ENCODE peak calls at places on chromosomes 7 and 10, in eight cellular contexts. D is HT-29; B is head of caudate nucleus; A is Calu3; T is CD8-positive, alpha-beta T cell; G is nucleus accumbens; O is HL-60; Q is stimulated activated CD8-positive, alpha-beta memory T cell treated with anti-CD3 and anti-CD28 coated beads, Interleukin-4, amount 100 ng/mL, for 24 hours. K is an unnamed sample.

GRCh38 chr10:28842321-28842720 is 165.0 kb downstream of the BAMBI start:
- DNase-seq in D (no peak), B (no peak), A (no peak), T (no peak), G (no peak), O (no peak), Q (no peak), K (no peak)

GRCh38 chr10:44206127-44206818 is 178.6 kb downstream of the CXCL12 start:
- DNase-seq in D (no peak), B (no peak), A (no peak), T (no peak), G (no peak), O (no peak), Q (no peak), K (no peak)

GRCh38 chr7:68247566-68247965 is 1250.9 kb downstream of the TYW1 start:
- DNase-seq in D (no peak), B (no peak), A (no peak), T (no peak), G (no peak), O (no peak), Q (no peak), K (no peak)

GRCh38 chr7:72493850-72494661 is 81.9 kb upstream of the CALN1 start:
- DNase-seq in D (peak; percentile 88), B (peak; percentile 89), A (peak; percentile 67), T (no peak), G (peak; percentile 4), O (peak; percentile 37), Q (peak; percentile 18), K (peak; percentile 29)

GRCh38 chr10:63681965-63682704 is 160.9 kb downstream of the REEP3 start:
- DNase-seq in D (no peak), B (no peak), A (no peak), T (no peak), G (no peak), O (no peak), Q (no peak), K (no peak)

GRCh38 chr7:142805350-142806020 is 34.7 kb downstream of the PRSS2 start:
- DNase-seq in D (no peak), B (no peak), A (no peak), T (no peak), G (no peak), O (no peak), Q (no peak), K (no peak)

GRCh38 chr7:43756368-43757072 is 2.0 kb upstream of the BLVRA start:
- DNase-seq in D (no peak), B (no peak), A (no peak), T (no peak), G (no peak), O (no peak), Q (no peak), K (no peak)

GRCh38 chr7:36985866-36986402 is 261.6 kb upstream of the AOAH start:
- DNase-seq in D (no peak), B (peak; percentile 73), A (no peak), T (no peak), G (no peak), O (no peak), Q (no peak), K (no peak)

GRCh38 chr10:78757542-78757941 is 311.2 kb upstream of the ZMIZ1 start:
- DNase-seq in D (no peak), B (no peak), A (no peak), T (no peak), G (no peak), O (no peak), Q (no peak), K (no peak)

GRCh38 chr7:150824379-150825177 is 24.0 kb downstream of the TMEM176A start:
- DNase-seq in D (no peak), B (no peak), A (no peak), T (no peak), G (no peak), O (no peak), Q (no peak), K (no peak)

GRCh38 chr7:43648725-43649406 is 66.0 kb downstream of the STK17A start:
- DNase-seq in D (no peak), B (no peak), A (peak; percentile 62), T (peak; percentile 53), G (no peak), O (peak; percentile 91), Q (no peak), K (no peak)

GRCh38 chr10:116287906-116288501 is 15.0 kb upstream of the GFRA1 start:
- DNase-seq in D (peak; percentile 38), B (peak; percentile 52), A (peak; percentile 23), T (no peak), G (no peak), O (peak; percentile 19), Q (no peak), K (no peak)

GRCh38 chr7:85750454-85750949 is 563.6 kb upstream of the SEMA3D start:
- DNase-seq in D (peak; percentile 50), B (peak; percentile 57), A (peak; percentile 34), T (no peak), G (no peak), O (peak; percentile 53), Q (no peak), K (no peak)

GRCh38 chr7:157849341-157849596 is 512.5 kb downstream of the DNAJB6 start:
- DNase-seq in D (no peak), B (no peak), A (no peak), T (no peak), G (no peak), O (no peak), Q (no peak), K (no peak)

GRCh38 chr7:1925349-1925748 is 255.3 kb downstream of the ELFN1 start:
- DNase-seq in D (no peak), B (no peak), A (no peak), T (no peak), G (no peak), O (no peak), Q (no peak), K (no peak)

GRCh38 chr7:94335586-94335985 is 59.1 kb upstream of the COL1A2 start:
- DNase-seq in D (no peak), B (no peak), A (no peak), T (no peak), G (no peak), O (no peak), Q (no peak), K (no peak)

GRCh38 chr10:89235073-89235798 is 16.3 kb downstream of the LIPA start:
- DNase-seq in D (no peak), B (peak; percentile 74), A (no peak), T (no peak), G (peak; percentile 58), O (no peak), Q (no peak), K (no peak)

GRCh38 chr7:105782391-105783063 is 93.9 kb downstream of the ATXN7L1 start:
- DNase-seq in D (no peak), B (no peak), A (no peak), T (no peak), G (no peak), O (no peak), Q (peak; percentile 18), K (no peak)

GRCh38 chr10:15843705-15844104 is 16.6 kb downstream of the MINDY3 start:
- DNase-seq in D (no peak), B (no peak), A (no peak), T (no peak), G (no peak), O (no peak), Q (no peak), K (no peak)

GRCh38 chr10:112280205-112280921 is 2.8 kb upstream of the TECTB start:
- DNase-seq in D (no peak), B (no peak), A (no peak), T (no peak), G (no peak), O (no peak), Q (no peak), K (no peak)

GRCh38 chr7:76231583-76231982 is 29.9 kb downstream of the SRRM3 start:
- DNase-seq in D (no peak), B (no peak), A (no peak), T (no peak), G (no peak), O (peak; percentile 8), Q (no peak), K (no peak)

GRCh38 chr7:13981070-13981469 is 8.4 kb downstream of the ETV1 start:
- DNase-seq in D (peak; percentile 85), B (no peak), A (peak; percentile 74), T (no peak), G (no peak), O (no peak), Q (no peak), K (no peak)

GRCh38 chr7:45912972-45913371 is 8.1 kb downstream of the IGFBP3 start:
- DNase-seq in D (no peak), B (no peak), A (no peak), T (no peak), G (no peak), O (no peak), Q (no peak), K (no peak)

GRCh38 chr7:41048771-41049170 is 654.1 kb downstream of the INHBA start:
- DNase-seq in D (no peak), B (no peak), A (no peak), T (no peak), G (no peak), O (no peak), Q (no peak), K (no peak)